ENCODE peak calls at places on chromosomes 12 and 14, in six cellular contexts. C is GM13977; H is NCI-H1694; J is endothelial cell; I is stimulated activated CD4-positive, alpha-beta T cell treated with anti-CD3 and anti-CD28 coated beads, Interleukin-12 subunit alpha, Interleukin-12 subunit beta, amount 100 ng/mL, for 4 hours; F is activated naive CD8-positive, alpha-beta T cell treated with anti-CD3 and anti-CD28 coated beads for 36 hours. N is an unnamed sample.

GRCh38 chr12:53698948-53699672 is 23.2 kb upstream of the ATP5MC2 start:
- DNase-seq in H (no peak), I (no peak), C (no peak), J (no peak), F (no peak), N (no peak)

GRCh38 chr14:57487771-57488170 is 5.9 kb downstream of the CCDC198 start:
- DNase-seq in I (no peak), F (no peak), C (no peak), J (no peak), H (no peak), N (no peak)

GRCh38 chr12:124747426-124748161 is 116.1 kb downstream of the SCARB1 start:
- DNase-seq in J (no peak), H (no peak), I (no peak), F (no peak), C (peak; percentile 64), N (peak; percentile 45)

GRCh38 chr12:69816082-69816481 is 8.9 kb upstream of the MYRFL start:
- DNase-seq in F (no peak), J (no peak), C (peak; percentile 17), I (no peak), H (no peak), N (peak; percentile 5)

GRCh38 chr12:70648831-70649230 is 11.6 kb upstream of the PTPRB start:
- DNase-seq in F (no peak), J (no peak), H (no peak), I (no peak), C (no peak), N (no peak)

GRCh38 chr12:52284562-52285171 is 6.7 kb downstream of the KRT81 start:
- DNase-seq in F (no peak), I (no peak), J (no peak), C (no peak), H (no peak), N (no peak)

GRCh38 chr14:24432259-24433131 is 2.7 kb downstream of the KHNYN start:
- DNase-seq in C (no peak), H (no peak), J (no peak), F (no peak), I (no peak), N (no peak)

GRCh38 chr12:15116073-15116472 is 105.1 kb downstream of the RERG start:
- DNase-seq in C (no peak), I (no peak), J (no peak), H (no peak), F (no peak), N (no peak)

GRCh38 chr12:58242803-58243628 is 301.6 kb downstream of the ATP23 start:
- DNase-seq in I (no peak), C (no peak), J (no peak), H (no peak), F (no peak), N (no peak)